ENCODE peak calls at places on chromosomes 3 and 15, in eight cellular contexts. X is foreskin fibroblast, L is epithelial cell of esophagus, N is WERI-Rb-1, C is HCT116, E is HL-60, S is brain microvascular endothelial cell, P is coronary artery. O is an unnamed sample.

GRCh38 chr15:67521770-67522568 is 1.0 kb downstream of the C15orf61 start:
- DNase-seq in C (no peak), N (peak), P (no peak), E (peak), X (peak), L (peak), S (no peak), O (peak)

GRCh38 chr15:35168464-35168863 is 83.4 kb upstream of the NANOGP8 start:
- DNase-seq in X (peak), E (no peak), S (peak), C (no peak), P (no peak), L (peak), N (no peak), O (peak)

GRCh38 chr3:169029674-169030285 is 633.7 kb downstream of the MECOM start:
- DNase-seq in P (no peak), E (no peak), X (no peak), S (no peak), L (peak), N (no peak), C (no peak), O (no peak)

GRCh38 chr15:58070801-58071418 is 5.4 kb upstream of the ALDH1A2 start:
- DNase-seq in P (no peak), L (peak), X (peak), N (peak), C (peak), E (peak), S (peak), O (peak)

GRCh38 chr3:148648685-148649352 is 48.9 kb upstream of the AGTR1 start:
- DNase-seq in P (no peak), L (no peak), X (peak), N (no peak), C (no peak), E (no peak), S (peak), O (peak)

GRCh38 chr3:23258110-23258509 is 55.0 kb downstream of the UBE2E2 start:
- DNase-seq in E (no peak), S (peak), P (no peak), L (no peak), X (peak), N (no peak), C (no peak), O (peak)

GRCh38 chr15:62099171-62099601 is 32.4 kb downstream of the C2CD4A start:
- DNase-seq in N (no peak), C (no peak), L (peak), S (peak), P (no peak), X (peak), E (no peak), O (peak)

GRCh38 chr3:194936091-194936490 is 250.4 kb downstream of the FAM43A start:
- DNase-seq in N (no peak), E (no peak), X (no peak), S (no peak), C (no peak), L (no peak), P (no peak), O (no peak)

GRCh38 chr15:45378149-45378912 is at the start of gene GATM:
- DNase-seq in N (peak), C (no peak), X (peak), E (peak), L (peak), P (peak), S (peak), O (peak)

GRCh38 chr3:71454513-71455423 is 128.8 kb downstream of the FOXP1 start:
- DNase-seq in S (no peak), L (no peak), C (no peak), X (no peak), P (no peak), N (no peak), E (no peak), O (no peak)

GRCh38 chr3:2465842-2466241 is 367.2 kb downstream of the CNTN4 start:
- DNase-seq in P (no peak), X (no peak), C (no peak), S (no peak), L (no peak), E (no peak), N (no peak), O (no peak)

GRCh38 chr3:97864-98263 is 98.7 kb upstream of the CHL1 start:
- DNase-seq in E (no peak), X (no peak), L (no peak), P (no peak), N (no peak), S (no peak), C (no peak), O (no peak)

GRCh38 chr3:145739926-145740325 is 421.1 kb downstream of the PLOD2 start:
- DNase-seq in X (peak), S (peak), L (no peak), C (no peak), P (no peak), N (no peak), E (no peak), O (no peak)

GRCh38 chr3:127454051-127454450 is 136.5 kb downstream of the TPRA1 start:
- DNase-seq in N (no peak), L (no peak), E (no peak), P (peak), C (no peak), X (no peak), S (no peak), O (no peak)

GRCh38 chr3:190001426-190001825 is 119.3 kb downstream of the P3H2 start:
- DNase-seq in S (peak), N (no peak), P (no peak), X (peak), L (no peak), C (no peak), E (no peak), O (no peak)

GRCh38 chr15:68432665-68433064 is 702 bp upstream of the ITGA11 start:
- DNase-seq in E (no peak), N (no peak), C (no peak), X (no peak), P (peak), L (no peak), S (no peak), O (no peak)

GRCh38 chr3:65927576-65927975 is 111.1 kb downstream of the MAGI1 start:
- DNase-seq in E (no peak), L (peak), X (no peak), N (no peak), C (no peak), P (no peak), S (no peak), O (no peak)

GRCh38 chr15:75945953-75946352 is 42.3 kb downstream of the FBXO22 start:
- DNase-seq in E (no peak), N (no peak), S (peak), L (peak), P (no peak), C (no peak), X (peak), O (peak)

GRCh38 chr3:163058190-163058854 is 1561.7 kb downstream of the OTOL1 start:
- DNase-seq in C (no peak), P (no peak), L (no peak), S (no peak), E (no peak), N (no peak), X (no peak), O (peak)

GRCh38 chr3:155727836-155728235 is 17.0 kb downstream of the PLCH1 start:
- DNase-seq in X (no peak), E (no peak), L (no peak), C (no peak), P (no peak), S (no peak), N (no peak), O (no peak)

GRCh38 chr3:4983739-4984510 is 4.7 kb downstream of the BHLHE40 start:
- DNase-seq in X (peak), P (no peak), L (peak), E (no peak), C (peak), S (peak), N (no peak), O (peak)

DNA sequence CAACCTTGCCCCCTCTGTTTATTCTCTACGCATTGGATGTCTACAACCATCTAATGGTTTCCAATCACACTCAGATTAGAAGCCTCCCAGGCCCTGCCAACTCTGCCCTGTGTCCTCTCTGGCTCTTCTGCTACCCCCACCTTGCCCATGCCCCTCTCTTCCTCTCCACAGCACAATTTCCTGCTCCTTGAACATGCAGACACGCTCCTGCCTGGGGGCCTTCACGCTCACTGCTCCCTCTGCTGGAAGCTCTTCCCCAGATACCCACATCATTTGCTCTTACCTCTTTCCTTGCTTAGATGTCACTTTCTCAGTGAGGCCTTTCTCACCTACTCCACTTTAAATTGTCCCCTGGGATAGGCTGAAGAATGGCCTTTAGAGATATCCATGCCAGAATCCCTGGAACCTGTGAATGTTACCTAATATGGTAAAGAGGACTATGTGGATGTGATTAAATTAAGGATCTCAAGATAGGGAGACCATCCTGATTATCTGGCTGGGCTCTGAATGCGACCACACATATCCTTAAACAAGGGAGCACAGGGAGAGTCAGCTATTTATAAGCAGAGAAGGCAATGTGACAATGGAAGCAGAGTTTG is 9.9 kb downstream of the KY start:
- DNase-seq in E (peak), P (peak), S (peak), N (peak), X (peak), C (peak), L (peak), O (peak)
- TF ChIP-seq CTCF in E (peak), P (no peak), S (peak), N (peak), X (peak), C (peak), L (peak), O (peak)

DNA sequence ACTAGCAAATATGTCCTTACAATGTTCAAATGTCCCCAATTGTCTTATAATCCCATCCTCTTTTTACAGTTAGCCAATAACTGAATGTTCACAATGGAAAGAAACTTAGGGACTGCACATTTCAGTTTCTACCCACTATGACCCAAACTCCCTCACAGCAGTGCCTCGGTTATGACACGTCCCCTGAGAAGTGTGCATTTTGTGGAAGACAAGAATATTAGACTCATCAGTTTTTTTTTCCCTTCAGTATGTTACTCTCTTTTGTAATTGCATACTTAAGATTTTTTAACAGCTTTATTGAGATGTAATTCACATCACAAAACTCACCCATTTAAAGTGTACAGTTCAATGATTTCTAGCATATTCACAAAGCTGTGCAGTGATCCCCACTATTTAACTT is 64.8 kb downstream of the IGF2BP2 start:
- DNase-seq in X (no peak), P (no peak), E (no peak), S (no peak), C (no peak), N (no peak), L (no peak), O (no peak)
- H3K4me3 ChIP-seq in X (peak), P (peak), E (no peak), S (no peak), C (no peak), N (no peak), L (no peak), O (no peak)

DNA sequence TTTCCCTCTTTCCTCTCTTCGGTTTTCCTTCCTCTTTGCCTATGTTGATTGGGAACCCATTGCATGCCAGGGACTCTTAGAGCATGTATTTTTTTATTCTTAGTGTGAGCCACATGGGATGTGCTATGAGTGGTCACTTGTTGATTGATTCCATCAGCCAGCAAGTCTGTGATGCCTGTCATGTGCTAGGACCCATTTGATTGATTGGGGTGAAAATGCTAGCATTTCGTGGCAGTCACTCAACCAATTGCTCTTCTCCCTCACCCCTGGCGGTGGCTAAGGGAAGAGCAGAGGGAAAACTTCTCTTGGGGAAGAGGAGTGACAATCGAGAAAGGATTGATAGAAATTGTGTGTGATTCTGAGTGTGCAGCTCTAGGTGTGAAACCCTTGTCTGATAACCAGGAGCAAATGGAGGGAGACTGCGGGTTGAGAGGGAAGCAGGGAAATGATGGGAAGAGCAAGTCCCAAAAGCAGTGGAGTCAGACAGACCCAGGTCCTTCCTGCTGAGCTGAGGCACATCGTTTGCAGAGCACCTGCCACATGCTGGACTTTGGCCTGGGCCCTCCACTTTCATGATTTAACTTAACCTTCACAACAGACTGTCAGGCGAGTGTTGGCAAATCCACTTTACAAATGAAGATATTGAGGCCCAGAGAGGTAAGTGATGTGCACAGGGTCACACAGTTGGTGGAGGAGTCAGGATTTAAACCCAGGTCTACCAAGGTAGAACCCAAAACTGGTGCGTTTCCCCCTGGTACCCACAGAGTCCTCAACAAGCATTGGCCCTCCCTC is 40.0 kb downstream of the SLC6A11 start:
- DNase-seq in C (peak), N (no peak), S (no peak), E (no peak), X (no peak), P (no peak), L (no peak), O (peak)
- TF ChIP-seq CTCF in C (peak), N (no peak), S (peak), E (no peak), X (peak), P (peak), L (peak), O (peak)

GRCh38 chr3:151878445-151878844 is 5.0 kb downstream of the SUCNR1 start:
- DNase-seq in P (no peak), N (no peak), S (no peak), E (no peak), X (no peak), C (no peak), L (no peak), O (no peak)

GRCh38 chr3:151879684-151880282 is 6.3 kb downstream of the SUCNR1 start:
- DNase-seq in E (no peak), X (no peak), C (no peak), L (no peak), N (no peak), S (no peak), P (no peak), O (no peak)

GRCh38 chr3:151881137-151881536 is 7.7 kb downstream of the SUCNR1 start:
- DNase-seq in S (no peak), E (no peak), C (no peak), X (no peak), N (no peak), L (no peak), P (no peak), O (no peak)

GRCh38 chr3:151879037-151879436 is 5.6 kb downstream of the SUCNR1 start:
- DNase-seq in C (no peak), E (no peak), S (no peak), L (no peak), N (no peak), X (peak), P (no peak), O (no peak)

GRCh38 chr3:151880326-151880725 is 6.9 kb downstream of the SUCNR1 start:
- DNase-seq in X (no peak), E (no peak), S (no peak), N (no peak), L (no peak), C (no peak), P (no peak), O (no peak)
- H3K4me3 ChIP-seq in X (no peak), E (no peak), S (no peak), N (no peak), L (no peak), C (no peak), P (no peak), O (no peak)

GRCh38 chr3:51789437-51789836 is 10.4 kb upstream of the IQCF6 start:
- DNase-seq in L (no peak), C (no peak), N (no peak), S (no peak), X (no peak), E (no peak), P (no peak), O (no peak)

GRCh38 chr3:51786247-51786646 is 7.2 kb upstream of the IQCF6 start:
- DNase-seq in P (no peak), E (no peak), X (no peak), N (no peak), L (no peak), S (no peak), C (no peak), O (no peak)

GRCh38 chr3:51794202-51794601 is 15.2 kb upstream of the IQCF6 start:
- DNase-seq in X (no peak), E (no peak), C (no peak), N (no peak), L (no peak), S (no peak), P (no peak), O (no peak)

GRCh38 chr3:51796859-51797258 is 17.8 kb upstream of the IQCF6 start:
- DNase-seq in C (no peak), E (no peak), S (no peak), X (no peak), N (no peak), L (peak), P (no peak), O (no peak)

DNA sequence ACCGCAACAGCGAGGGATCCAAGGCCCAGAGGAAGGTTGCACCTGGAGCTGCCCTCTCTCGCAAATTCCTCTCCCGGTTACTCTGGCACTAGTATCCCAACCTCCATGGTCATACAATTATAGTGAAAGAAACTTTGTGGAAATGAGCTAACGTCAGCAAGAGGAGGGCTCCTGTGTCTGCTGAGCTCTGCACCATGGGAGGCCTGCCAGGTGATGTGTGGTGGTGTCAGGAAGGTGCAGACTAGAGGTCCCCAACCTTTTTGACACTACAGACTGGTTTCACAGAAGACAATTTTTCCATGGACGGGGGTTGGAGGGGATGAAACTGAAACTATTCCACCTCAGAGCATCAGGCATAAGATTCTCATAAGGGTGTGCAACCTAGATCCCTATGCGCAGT is 13.2 kb upstream of the IQCF6 start:
- DNase-seq in P (no peak), S (no peak), C (no peak), X (no peak), L (no peak), E (no peak), N (no peak), O (no peak)
- TF ChIP-seq CTCF in P (no peak), S (no peak), C (no peak), X (no peak), L (no peak), E (no peak), N (no peak), O (no peak)

DNA sequence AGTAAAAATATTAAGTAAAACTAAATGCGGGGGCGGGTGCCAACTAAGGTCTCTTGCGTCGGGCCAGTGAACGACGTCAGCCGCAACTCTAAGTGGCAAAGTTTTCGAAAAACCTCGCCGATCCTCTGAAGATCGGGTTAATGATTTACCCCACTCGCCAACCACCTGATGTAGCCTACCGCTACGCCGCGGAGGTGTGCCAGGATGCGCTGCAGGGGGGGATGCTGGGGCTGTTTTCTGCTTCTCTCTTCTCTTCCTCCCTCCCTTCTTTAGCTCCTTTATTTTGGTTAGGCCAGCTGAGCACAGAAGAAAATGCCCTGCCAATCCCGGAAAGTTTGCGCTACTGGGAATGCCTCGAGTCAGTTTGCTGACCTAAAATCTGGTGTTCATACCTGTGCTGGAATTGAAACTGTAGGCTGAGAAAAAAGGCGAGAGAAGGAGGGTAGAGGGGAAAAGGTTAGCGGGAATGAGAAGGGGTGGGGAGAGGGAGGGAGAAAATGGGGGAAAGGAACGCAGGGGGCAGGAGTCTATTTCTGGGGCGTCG is 7.5 kb upstream of the FOXB1 start:
- DNase-seq in X (no peak), E (no peak), C (no peak), S (no peak), N (no peak), L (no peak), P (no peak), O (no peak)
- H3K4me3 ChIP-seq in X (no peak), E (no peak), C (no peak), S (no peak), N (peak), L (no peak), P (peak), O (no peak)